ENCODE peak calls at places on chromosomes 7 and 10, in nine cellular contexts. M, C, Y, P, G, D, I, X and B are unnamed samples.

GRCh38 chr7:138125119-138125518 is 48.9 kb downstream of the AKR1D1 start:
- DNase-seq in M (no peak), C (no peak), Y (no peak), P (no peak), G (peak), D (no peak), I (no peak), X (no peak), B (peak)

GRCh38 chr7:132709971-132710567 is 133.8 kb upstream of the PLXNA4 start:
- DNase-seq in M (no peak), C (no peak), Y (peak), P (peak), G (peak), D (peak), I (no peak), X (no peak), B (peak)

GRCh38 chr10:48607356-48608278 is 2.7 kb upstream of the ARHGAP22 start:
- DNase-seq in M (no peak), C (no peak), Y (no peak), P (no peak), G (peak), D (no peak), I (no peak), X (no peak), B (no peak)

GRCh38 chr7:20351901-20352300 is 21.2 kb downstream of the ITGB8 start:
- DNase-seq in M (no peak), C (no peak), Y (no peak), P (no peak), G (peak), D (no peak), I (no peak), X (no peak), B (peak)

GRCh38 chr7:135801045-135801693 is 52.6 kb upstream of the FAM180A start:
- DNase-seq in M (no peak), C (no peak), Y (peak), P (peak), G (peak), D (peak), I (no peak), X (no peak), B (peak)

GRCh38 chr7:43148161-43148731 is 35.8 kb downstream of the HECW1 start:
- DNase-seq in M (no peak), C (no peak), Y (no peak), P (no peak), G (no peak), D (no peak), I (no peak), X (no peak), B (peak)

GRCh38 chr7:117562732-117563131 is 82.9 kb downstream of the CFTR start:
- DNase-seq in M (no peak), C (no peak), Y (no peak), P (no peak), G (no peak), D (no peak), I (no peak), X (no peak), B (no peak)

GRCh38 chr10:43024942-43025700 is 51.7 kb upstream of the RET start:
- DNase-seq in M (no peak), C (no peak), Y (no peak), P (no peak), G (no peak), D (no peak), I (no peak), X (no peak), B (no peak)

GRCh38 chr10:18216482-18216881 is 76.3 kb downstream of the CACNB2 start:
- DNase-seq in M (no peak), C (no peak), Y (peak), P (peak), G (peak), D (no peak), I (no peak), X (no peak), B (peak)

GRCh38 chr10:127392351-127393235 is 156.5 kb upstream of the NPS start:
- DNase-seq in M (no peak), C (no peak), Y (no peak), P (no peak), G (no peak), D (no peak), I (no peak), X (no peak), B (no peak)
- H3K4me3 ChIP-seq in M (no peak), C (no peak), Y (no peak), P (no peak), G (no peak), D (no peak), I (no peak), X (no peak), B (no peak)

DNA sequence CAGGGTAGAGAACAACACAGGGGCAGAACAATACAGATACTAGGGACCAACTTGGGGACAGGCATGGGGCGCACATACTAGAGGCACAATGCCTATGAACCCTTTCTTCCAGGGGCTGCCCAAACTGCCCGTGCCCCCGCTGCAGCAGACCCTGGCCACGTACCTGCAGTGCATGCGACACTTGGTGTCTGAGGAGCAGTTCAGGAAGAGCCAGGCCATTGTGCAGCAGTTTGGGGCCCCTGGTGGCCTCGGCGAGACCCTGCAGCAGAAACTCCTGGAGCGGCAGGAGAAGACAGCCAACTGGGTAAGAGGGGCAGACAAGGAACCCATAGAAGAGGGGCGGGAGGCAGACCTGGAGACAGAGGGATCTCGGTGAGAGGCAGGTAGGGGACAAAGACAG is 5.8 kb downstream of the CHAT start:
- DNase-seq in M (no peak), C (no peak), Y (peak), P (no peak), G (no peak), D (no peak), I (peak), X (no peak), B (no peak)
- TF ChIP-seq CTCF in M (no peak), C (no peak), Y (peak), P (no peak), G (no peak), D (no peak), I (no peak), X (no peak), B (no peak)

DNA sequence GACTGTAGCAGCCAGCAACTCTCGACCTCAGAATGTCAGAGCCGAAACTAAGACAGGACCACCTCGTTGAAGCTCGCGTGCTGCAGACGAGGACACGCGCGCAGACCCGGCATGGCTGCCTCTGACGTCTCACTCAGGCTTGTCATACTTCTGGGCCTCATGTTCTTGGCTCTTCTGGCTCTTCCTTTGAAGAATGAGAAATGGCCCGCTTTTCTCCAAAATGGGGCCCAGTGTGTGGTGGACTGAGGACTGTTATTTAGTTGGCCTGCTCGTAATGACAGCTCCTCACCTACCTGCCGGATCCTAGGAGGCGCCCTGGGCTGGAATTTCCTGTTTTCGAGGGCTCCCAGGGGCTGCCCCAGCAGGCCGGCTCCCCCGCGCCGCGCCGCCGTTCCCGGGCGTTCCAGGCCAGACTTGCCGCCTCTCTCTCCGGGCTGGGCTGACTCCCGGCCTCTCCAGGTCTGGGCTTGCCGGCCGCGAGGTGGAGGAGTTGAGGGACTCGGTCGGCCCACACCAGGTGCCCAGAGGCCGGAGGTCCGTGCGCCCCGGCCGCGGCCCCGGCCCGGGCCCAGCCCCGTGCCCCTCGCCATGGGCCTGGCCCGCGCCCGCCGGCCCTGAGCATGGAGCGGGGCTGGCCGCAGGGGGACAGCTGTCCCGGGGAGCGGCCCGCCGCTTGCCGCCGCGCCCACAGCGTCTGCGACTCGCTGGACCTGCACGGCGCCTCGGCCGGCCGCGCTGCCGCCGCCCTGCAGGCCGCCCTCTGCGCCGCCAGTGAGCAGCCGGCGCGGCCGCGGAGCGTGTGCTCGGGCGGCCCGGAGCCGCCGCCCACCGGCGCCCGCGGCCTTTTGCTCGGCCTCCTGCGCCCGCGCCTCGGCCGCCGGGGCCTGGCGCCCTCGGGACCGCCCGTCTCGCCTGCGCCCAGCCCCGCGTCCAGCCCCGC is 28.1 kb downstream of the AGAP3 start:
- DNase-seq in M (no peak), C (no peak), Y (peak), P (no peak), G (no peak), D (no peak), I (no peak), X (peak), B (no peak)
- H3K4me3 ChIP-seq in M (no peak), C (peak), Y (peak), P (no peak), G (no peak), D (no peak), I (peak), X (peak), B (peak)

DNA sequence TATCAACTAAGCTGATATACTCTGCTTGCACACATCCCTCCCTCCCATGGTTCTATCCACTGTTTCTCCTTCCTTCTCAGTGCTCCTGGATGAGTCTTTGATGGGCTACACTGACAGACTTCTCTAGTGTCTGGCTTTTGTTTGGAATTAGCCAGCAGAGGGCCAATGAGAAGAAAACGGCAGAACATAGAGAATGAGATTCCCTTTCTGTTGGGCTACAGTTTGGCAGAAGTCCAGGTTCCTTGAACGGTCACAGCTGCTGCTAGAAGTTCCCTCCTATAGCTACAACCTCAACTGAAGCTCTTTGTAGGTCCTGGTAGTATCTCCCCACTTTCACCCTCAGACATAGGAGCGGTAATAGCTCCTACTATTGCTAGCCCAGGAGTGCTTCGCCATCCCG is 251.1 kb upstream of the LRRN3 start:
- DNase-seq in M (no peak), C (no peak), Y (peak), P (no peak), G (peak), D (no peak), I (no peak), X (no peak), B (peak)
- TF ChIP-seq CTCF in M (no peak), C (no peak), Y (peak), P (no peak), G (peak), D (no peak), I (no peak), X (no peak), B (no peak)